ENCODE peak calls at places on chromosomes 12 and 14, in four cellular contexts. Y is left ventricle myocardium inferior, C is neural progenitor cell, Q is kidney. U is an unnamed sample. For H3K4me1, the result is how much of the 10 kb centered on the place peaks cover.

GRCh38 chr12:112664569-112664968 is 127.0 kb upstream of the RPH3A start:
- DNase-seq in Y (no peak), C (peak), Q (no peak), U (peak)

GRCh38 chr14:75978249-75978731 is 3.5 kb downstream of the TGFB3 start:
- DNase-seq in Y (no peak), C (no peak), Q (peak), U (no peak)

GRCh38 chr12:100372846-100373245 is 16.0 kb downstream of the SLC17A8 start:
- DNase-seq in C (peak), Q (no peak), Y (no peak), U (no peak)

GRCh38 chr12:133227281-133227852 is 8.3 kb downstream of the ANHX start:
- DNase-seq in Q (no peak), Y (no peak), C (no peak), U (no peak)

GRCh38 chr12:123000578-123000977 is 20.1 kb downstream of the ARL6IP4 start:
- DNase-seq in C (no peak), Q (peak), Y (no peak), U (no peak)

GRCh38 chr12:24134092-24134491 is 184.6 kb upstream of the SOX5 start:
- DNase-seq in C (no peak), Q (no peak), Y (no peak), U (no peak)

GRCh38 chr14:64717870-64718269 is 13.6 kb downstream of the PLEKHG3 start:
- DNase-seq in C (no peak), Q (no peak), Y (no peak), U (peak)

GRCh38 chr14:35342160-35343010 is 50.2 kb downstream of the PSMA6 start:
- DNase-seq in C (no peak), Q (no peak), Y (peak), U (peak)

GRCh38 chr14:103710771-103711392 is 4.4 kb downstream of the XRCC3 start:
- DNase-seq in Q (no peak), C (no peak), Y (no peak), U (no peak)

GRCh38 chr12:101779200-101779599 is 39.9 kb upstream of the SYCP3 start:
- DNase-seq in C (no peak), Y (no peak), Q (no peak), U (no peak)

GRCh38 chr12:25615119-25615518 is 62.0 kb upstream of the LMNTD1 start:
- DNase-seq in C (no peak), Y (no peak), Q (no peak), U (peak)

GRCh38 chr14:104424406-104425072 is 155.0 kb upstream of the C14orf180 start:
- DNase-seq in Y (no peak), Q (no peak), C (peak), U (peak)

GRCh38 chr14:55426881-55427280 is 13.5 kb downstream of the TBPL2 start:
- DNase-seq in Y (no peak), Q (no peak), C (no peak), U (no peak)

GRCh38 chr12:98514984-98515367 is 414 bp upstream of the TMPO start:
- DNase-seq in Y (no peak), Q (no peak), C (no peak), U (no peak)

GRCh38 chr12:98513379-98514318 is 1.7 kb upstream of the TMPO start:
- DNase-seq in Q (no peak), Y (no peak), C (no peak), U (no peak)

GRCh38 chr12:98515368-98516183 is at the start of gene TMPO:
- DNase-seq in Q (peak), C (peak), Y (peak), U (peak)

GRCh38 chr12:98516184-98516873 is 939 bp downstream of the TMPO start:
- DNase-seq in Y (peak), C (peak), Q (peak), U (peak)

DNA sequence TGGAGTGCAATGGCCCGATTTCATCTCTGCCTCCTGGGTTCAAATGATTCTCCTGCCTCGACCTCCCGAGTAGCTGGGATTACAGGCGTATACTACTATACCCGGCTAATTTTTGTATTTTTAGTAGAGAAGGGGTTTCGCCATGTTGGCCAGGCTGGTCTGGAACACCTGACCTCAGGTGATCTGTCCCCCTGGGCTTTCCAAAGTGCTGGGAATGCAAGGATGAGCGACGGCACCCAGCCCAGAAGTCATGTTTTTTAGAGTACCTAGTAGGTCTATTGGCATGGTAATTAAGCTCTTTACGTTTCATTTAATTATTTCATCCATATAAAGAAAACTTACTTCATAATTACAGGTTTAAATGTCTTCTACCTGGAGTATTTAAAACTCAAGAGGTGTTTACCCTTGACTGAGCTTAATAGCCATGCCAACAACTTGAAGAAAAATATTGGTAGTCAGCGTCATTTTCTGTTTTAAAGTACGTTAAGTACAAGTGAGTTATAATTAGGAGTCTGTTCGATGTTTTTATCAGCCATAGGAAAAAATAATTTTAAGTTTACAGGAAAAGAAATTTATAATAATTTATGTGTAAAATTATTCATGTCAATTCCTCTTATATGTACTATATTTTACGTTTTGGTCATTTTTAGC is 4.0 kb downstream of the TMPO start:
- DNase-seq in Q (no peak), Y (no peak), C (no peak), U (no peak)
- H3K4me3 ChIP-seq in Q (no peak), Y (no peak), C (no peak), U (no peak)

GRCh38 chr12:96104566-96104965 is 69.2 kb upstream of the LTA4H start:
- DNase-seq in C (no peak), Y (no peak), Q (no peak), U (no peak)
- H3K4me1 ChIP-seq in C (under half), Y (under half), Q (under half), U (under half)

GRCh38 chr12:71475280-71475679 is 35.7 kb downstream of the LGR5 start:
- DNase-seq in Y (peak), C (no peak), Q (no peak), U (peak)
- H3K27ac ChIP-seq in Y (peak), C (no peak), Q (no peak), U (peak)

GRCh38 chr12:32824596-32824995 is 68.9 kb upstream of the YARS2 start:
- DNase-seq in Q (no peak), C (no peak), Y (no peak), U (no peak)

GRCh38 chr12:32820376-32820931 is 64.8 kb upstream of the YARS2 start:
- DNase-seq in Q (no peak), C (no peak), Y (no peak), U (no peak)

GRCh38 chr12:32822344-32822743 is 66.6 kb upstream of the YARS2 start:
- DNase-seq in C (no peak), Y (no peak), Q (no peak), U (no peak)

GRCh38 chr12:32821293-32822089 is 65.8 kb upstream of the YARS2 start:
- DNase-seq in Q (no peak), Y (no peak), C (no peak), U (peak)

DNA sequence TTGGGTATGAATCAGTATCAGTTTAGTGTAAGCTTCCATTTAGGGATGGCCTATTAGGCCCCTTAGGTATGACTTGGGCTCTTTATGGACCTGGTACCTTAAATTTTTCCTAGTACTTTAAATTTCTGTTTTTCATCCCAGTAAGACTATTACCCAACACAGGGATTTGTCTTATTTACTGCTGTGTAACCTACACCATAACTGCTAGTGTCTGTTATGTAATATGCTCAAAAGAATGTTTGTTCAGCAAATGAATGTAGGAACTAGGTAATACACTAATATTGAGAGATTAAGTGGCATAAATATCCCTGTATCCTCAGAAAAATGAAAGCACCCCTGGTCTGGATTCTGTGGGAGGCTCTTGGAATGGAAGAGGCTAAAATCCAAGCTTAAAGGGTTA is 63.7 kb upstream of the YARS2 start:
- DNase-seq in Y (no peak), Q (no peak), C (no peak), U (no peak)
- H3K4me3 ChIP-seq in Y (peak), Q (no peak), C (no peak), U (no peak)

DNA sequence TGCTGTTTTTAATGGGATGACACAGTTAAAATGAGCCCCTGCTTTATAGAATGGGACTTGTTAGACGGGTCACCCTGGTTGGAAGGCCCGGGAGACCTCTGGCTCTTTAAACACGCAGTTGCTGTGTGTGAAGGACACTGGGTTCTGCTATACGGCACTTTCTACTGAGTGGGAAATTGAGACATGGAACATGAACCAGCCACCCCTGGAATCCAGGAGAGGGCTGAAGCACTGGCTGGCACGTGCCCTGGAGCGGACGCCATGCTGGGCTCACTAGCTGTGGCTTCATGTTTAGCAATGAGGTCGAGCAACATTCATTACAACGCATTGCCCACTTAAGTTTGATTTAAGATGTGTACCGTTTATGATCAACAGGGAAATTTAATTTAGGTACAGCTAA is 23.9 kb downstream of the CACNA1C start:
- DNase-seq in Y (no peak), C (no peak), Q (no peak), U (no peak)
- H3K4me1 ChIP-seq in Y (half or more), C (under half), Q (under half), U (under half)

DNA sequence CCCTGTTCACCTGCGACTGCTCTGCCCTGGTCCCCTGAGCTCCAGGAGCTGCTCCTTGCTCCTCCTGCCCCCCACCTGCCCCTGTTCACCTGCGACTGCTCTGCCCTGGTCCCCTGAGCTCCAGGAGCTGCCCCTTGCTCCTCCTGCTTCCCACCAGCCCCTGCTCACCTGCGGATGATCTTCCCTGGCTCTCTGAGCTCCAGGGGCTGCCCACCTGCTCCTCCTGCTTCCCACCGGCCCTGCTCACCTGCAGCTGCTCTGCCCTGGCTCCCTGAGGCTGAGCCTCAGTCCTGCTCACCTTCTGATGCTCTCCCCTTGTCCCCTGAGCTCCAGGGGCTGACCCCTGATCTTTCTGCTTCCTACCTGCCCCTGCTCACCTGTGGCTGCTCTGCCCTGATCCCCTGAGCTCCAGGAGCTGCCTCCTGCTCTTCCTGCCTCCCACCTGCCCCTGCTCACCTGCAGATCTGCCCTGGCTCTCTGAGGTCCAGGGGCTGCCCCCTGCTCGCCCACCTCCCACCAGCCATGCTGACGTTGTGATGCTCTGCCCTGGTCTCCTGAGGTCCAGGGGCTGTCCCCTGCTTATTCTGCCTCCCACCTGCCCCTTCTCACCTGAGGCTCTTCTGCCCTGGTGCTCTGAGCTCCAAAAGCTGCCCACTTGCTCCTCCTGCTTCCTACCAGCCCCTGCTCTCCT is 219.2 kb downstream of the TMEM121 start:
- DNase-seq in C (no peak), Y (no peak), Q (peak), U (no peak)
- H3K27ac ChIP-seq in C (no peak), Y (no peak), Q (no peak), U (no peak)